ENCODE peak calls at places on chromosomes 5 and 9, in four cellular contexts. One of them, this sample, is unnamed.

GRCh38 chr5:82549263-82549662 is 271.1 kb upstream of the RPS23 start:
- DNase-seq in SK-N-SH: no peak
- DNase-seq in neural progenitor cell: no peak
- DNase-seq in naive thymus-derived CD4-positive, alpha-beta T cell: no peak
- DNase-seq in this sample: no peak

GRCh38 chr5:132489871-132490483 is 596 bp downstream of the IRF1 start:
- DNase-seq in SK-N-SH: peak
- DNase-seq in neural progenitor cell: peak
- DNase-seq in naive thymus-derived CD4-positive, alpha-beta T cell: no peak
- DNase-seq in this sample: no peak

GRCh38 chr5:153968761-153969562 is 69.7 kb downstream of the FAM114A2 start:
- DNase-seq in SK-N-SH: no peak
- DNase-seq in neural progenitor cell: no peak
- DNase-seq in naive thymus-derived CD4-positive, alpha-beta T cell: no peak
- DNase-seq in this sample: no peak

GRCh38 chr5:131952286-131952857 is 6.9 kb upstream of the MEIKIN start:
- DNase-seq in SK-N-SH: no peak
- DNase-seq in neural progenitor cell: no peak
- DNase-seq in naive thymus-derived CD4-positive, alpha-beta T cell: no peak
- DNase-seq in this sample: no peak

GRCh38 chr9:105065119-105066088 is 137.4 kb upstream of the ABCA1 start:
- DNase-seq in SK-N-SH: no peak
- DNase-seq in neural progenitor cell: no peak
- DNase-seq in naive thymus-derived CD4-positive, alpha-beta T cell: no peak
- DNase-seq in this sample: no peak

GRCh38 chr9:125674981-125675973 is 31.7 kb downstream of the MAPKAP1 start:
- DNase-seq in SK-N-SH: no peak
- DNase-seq in neural progenitor cell: no peak
- DNase-seq in naive thymus-derived CD4-positive, alpha-beta T cell: no peak
- DNase-seq in this sample: no peak

GRCh38 chr9:86614871-86615849 is 260.9 kb upstream of the TUT7 start:
- DNase-seq in SK-N-SH: peak
- DNase-seq in neural progenitor cell: peak
- DNase-seq in naive thymus-derived CD4-positive, alpha-beta T cell: no peak
- DNase-seq in this sample: peak

GRCh38 chr5:72346396-72346795 is 26.2 kb downstream of the PTCD2 start:
- DNase-seq in SK-N-SH: no peak
- DNase-seq in neural progenitor cell: no peak
- DNase-seq in naive thymus-derived CD4-positive, alpha-beta T cell: no peak
- DNase-seq in this sample: no peak

GRCh38 chr9:22374021-22374420 is 72.6 kb upstream of the DMRTA1 start:
- DNase-seq in SK-N-SH: no peak
- DNase-seq in neural progenitor cell: no peak
- DNase-seq in naive thymus-derived CD4-positive, alpha-beta T cell: no peak
- DNase-seq in this sample: no peak

GRCh38 chr5:35198096-35198495 is 32.2 kb downstream of the PRLR start:
- DNase-seq in SK-N-SH: peak
- DNase-seq in neural progenitor cell: no peak
- DNase-seq in naive thymus-derived CD4-positive, alpha-beta T cell: no peak
- DNase-seq in this sample: no peak

GRCh38 chr5:172164773-172165212 is 23.2 kb downstream of the STK10 start:
- DNase-seq in SK-N-SH: no peak
- DNase-seq in neural progenitor cell: no peak
- DNase-seq in naive thymus-derived CD4-positive, alpha-beta T cell: no peak
- DNase-seq in this sample: no peak

GRCh38 chr9:83208065-83208850 is 145.3 kb upstream of the RASEF start:
- DNase-seq in SK-N-SH: no peak
- DNase-seq in neural progenitor cell: no peak
- DNase-seq in naive thymus-derived CD4-positive, alpha-beta T cell: no peak
- DNase-seq in this sample: no peak

GRCh38 chr5:1535646-1536045 is 11.9 kb upstream of the LPCAT1 start:
- DNase-seq in SK-N-SH: no peak
- DNase-seq in neural progenitor cell: no peak
- DNase-seq in naive thymus-derived CD4-positive, alpha-beta T cell: no peak
- DNase-seq in this sample: no peak

GRCh38 chr5:1094670-1095190 is 17.1 kb downstream of the SLC12A7 start:
- DNase-seq in SK-N-SH: no peak
- DNase-seq in neural progenitor cell: peak
- DNase-seq in naive thymus-derived CD4-positive, alpha-beta T cell: no peak
- DNase-seq in this sample: no peak

GRCh38 chr5:139660916-139661814 is 13.0 kb downstream of the CXXC5 start:
- DNase-seq in SK-N-SH: peak
- DNase-seq in neural progenitor cell: peak
- DNase-seq in naive thymus-derived CD4-positive, alpha-beta T cell: no peak
- DNase-seq in this sample: no peak

GRCh38 chr5:77851229-77852067 is 75.3 kb upstream of the TBCA start:
- DNase-seq in SK-N-SH: peak
- DNase-seq in neural progenitor cell: peak
- DNase-seq in naive thymus-derived CD4-positive, alpha-beta T cell: no peak
- DNase-seq in this sample: no peak

GRCh38 chr9:21153688-21154608 is 12.3 kb upstream of the IFNW1 start:
- DNase-seq in SK-N-SH: peak
- DNase-seq in neural progenitor cell: peak
- DNase-seq in naive thymus-derived CD4-positive, alpha-beta T cell: no peak
- DNase-seq in this sample: peak

GRCh38 chr5:39219433-39219832 is at the start of gene FYB1:
- DNase-seq in SK-N-SH: no peak
- DNase-seq in neural progenitor cell: no peak
- DNase-seq in naive thymus-derived CD4-positive, alpha-beta T cell: no peak
- DNase-seq in this sample: no peak

GRCh38 chr5:178123987-178124925 is 6.6 kb upstream of the RMND5B start:
- DNase-seq in SK-N-SH: no peak
- DNase-seq in neural progenitor cell: no peak
- DNase-seq in naive thymus-derived CD4-positive, alpha-beta T cell: no peak
- DNase-seq in this sample: no peak

GRCh38 chr9:127049044-127049443 is 73.4 kb downstream of the ANGPTL2 start:
- DNase-seq in SK-N-SH: no peak
- DNase-seq in neural progenitor cell: no peak
- DNase-seq in naive thymus-derived CD4-positive, alpha-beta T cell: no peak
- DNase-seq in this sample: no peak

GRCh38 chr5:154303133-154303532 is 112.6 kb downstream of the GALNT10 start:
- DNase-seq in SK-N-SH: no peak
- DNase-seq in neural progenitor cell: no peak
- DNase-seq in naive thymus-derived CD4-positive, alpha-beta T cell: no peak
- DNase-seq in this sample: no peak

GRCh38 chr5:20166496-20166895 is 178.5 kb upstream of the CDH18 start:
- DNase-seq in SK-N-SH: no peak
- DNase-seq in neural progenitor cell: no peak
- DNase-seq in naive thymus-derived CD4-positive, alpha-beta T cell: no peak
- DNase-seq in this sample: no peak

GRCh38 chr9:38067611-38067891 is 1.5 kb downstream of the SHB start:
- DNase-seq in SK-N-SH: peak
- DNase-seq in neural progenitor cell: peak
- DNase-seq in naive thymus-derived CD4-positive, alpha-beta T cell: no peak
- DNase-seq in this sample: no peak

GRCh38 chr5:37501152-37501551 is 122.0 kb downstream of the WDR70 start:
- DNase-seq in SK-N-SH: no peak
- DNase-seq in neural progenitor cell: no peak
- DNase-seq in naive thymus-derived CD4-positive, alpha-beta T cell: no peak
- DNase-seq in this sample: no peak

GRCh38 chr5:89994266-89994665 is 415.3 kb downstream of the CETN3 start:
- DNase-seq in SK-N-SH: no peak
- DNase-seq in neural progenitor cell: no peak
- DNase-seq in naive thymus-derived CD4-positive, alpha-beta T cell: no peak
- DNase-seq in this sample: no peak

GRCh38 chr9:98897745-98898144 is 46.0 kb upstream of the COL15A1 start:
- DNase-seq in SK-N-SH: no peak
- DNase-seq in neural progenitor cell: no peak
- DNase-seq in naive thymus-derived CD4-positive, alpha-beta T cell: no peak
- DNase-seq in this sample: no peak

GRCh38 chr9:86175223-86175622 is 75.9 kb upstream of the GOLM1 start:
- DNase-seq in SK-N-SH: no peak
- DNase-seq in neural progenitor cell: no peak
- DNase-seq in naive thymus-derived CD4-positive, alpha-beta T cell: no peak
- DNase-seq in this sample: no peak

GRCh38 chr5:103461223-103461622 is 101.4 kb downstream of the NUDT12 start:
- DNase-seq in SK-N-SH: no peak
- DNase-seq in neural progenitor cell: no peak
- DNase-seq in naive thymus-derived CD4-positive, alpha-beta T cell: no peak
- DNase-seq in this sample: no peak

GRCh38 chr9:71909887-71910601 is 949 bp downstream of the ABHD17B start:
- DNase-seq in SK-N-SH: peak
- DNase-seq in neural progenitor cell: peak
- DNase-seq in naive thymus-derived CD4-positive, alpha-beta T cell: no peak
- DNase-seq in this sample: no peak

GRCh38 chr5:127313847-127314473 is 23.4 kb downstream of the MEGF10 start:
- DNase-seq in SK-N-SH: peak
- DNase-seq in neural progenitor cell: peak
- DNase-seq in naive thymus-derived CD4-positive, alpha-beta T cell: peak
- DNase-seq in this sample: no peak

GRCh38 chr9:18606831-18607230 is 132.9 kb downstream of the ADAMTSL1 start:
- DNase-seq in SK-N-SH: no peak
- DNase-seq in neural progenitor cell: peak
- DNase-seq in naive thymus-derived CD4-positive, alpha-beta T cell: no peak
- DNase-seq in this sample: peak

GRCh38 chr9:93028448-93029006 is 30.0 kb upstream of the SUSD3 start:
- DNase-seq in SK-N-SH: no peak
- DNase-seq in neural progenitor cell: no peak
- DNase-seq in naive thymus-derived CD4-positive, alpha-beta T cell: peak
- DNase-seq in this sample: no peak

GRCh38 chr5:36398137-36398536 is 96.4 kb upstream of the RANBP3L start:
- DNase-seq in SK-N-SH: peak
- DNase-seq in neural progenitor cell: peak
- DNase-seq in naive thymus-derived CD4-positive, alpha-beta T cell: no peak
- DNase-seq in this sample: no peak

GRCh38 chr9:114681594-114682332 is at the start of gene TEX48:
- DNase-seq in SK-N-SH: peak
- DNase-seq in neural progenitor cell: peak
- DNase-seq in naive thymus-derived CD4-positive, alpha-beta T cell: peak
- DNase-seq in this sample: peak

GRCh38 chr5:147208134-147208533 is 26.7 kb upstream of the STK32A start:
- DNase-seq in SK-N-SH: no peak
- DNase-seq in neural progenitor cell: no peak
- DNase-seq in naive thymus-derived CD4-positive, alpha-beta T cell: no peak
- DNase-seq in this sample: no peak

GRCh38 chr9:101254733-101255473 is 129.9 kb downstream of the BAAT start:
- DNase-seq in SK-N-SH: no peak
- DNase-seq in neural progenitor cell: no peak
- DNase-seq in naive thymus-derived CD4-positive, alpha-beta T cell: no peak
- DNase-seq in this sample: no peak

GRCh38 chr5:163529698-163530097 is 24.3 kb downstream of the MAT2B start:
- DNase-seq in SK-N-SH: no peak
- DNase-seq in neural progenitor cell: no peak
- DNase-seq in naive thymus-derived CD4-positive, alpha-beta T cell: no peak
- DNase-seq in this sample: no peak

GRCh38 chr5:77239126-77239741 is 28.8 kb downstream of the PDE8B start:
- DNase-seq in SK-N-SH: peak
- DNase-seq in neural progenitor cell: no peak
- DNase-seq in naive thymus-derived CD4-positive, alpha-beta T cell: no peak
- DNase-seq in this sample: no peak

GRCh38 chr9:5879419-5880181 is 11.1 kb upstream of the MLANA start:
- DNase-seq in SK-N-SH: peak
- DNase-seq in neural progenitor cell: peak
- DNase-seq in naive thymus-derived CD4-positive, alpha-beta T cell: no peak
- DNase-seq in this sample: no peak

GRCh38 chr5:142807378-142807911 is 37.3 kb downstream of the ARHGAP26 start:
- DNase-seq in SK-N-SH: no peak
- DNase-seq in neural progenitor cell: no peak
- DNase-seq in naive thymus-derived CD4-positive, alpha-beta T cell: no peak
- DNase-seq in this sample: no peak

GRCh38 chr5:142811840-142812557 is 41.8 kb downstream of the ARHGAP26 start:
- DNase-seq in SK-N-SH: no peak
- DNase-seq in neural progenitor cell: no peak
- DNase-seq in naive thymus-derived CD4-positive, alpha-beta T cell: no peak
- DNase-seq in this sample: no peak

GRCh38 chr5:142810891-142811290 is 40.7 kb downstream of the ARHGAP26 start:
- DNase-seq in SK-N-SH: no peak
- DNase-seq in neural progenitor cell: no peak
- DNase-seq in naive thymus-derived CD4-positive, alpha-beta T cell: no peak
- DNase-seq in this sample: no peak

GRCh38 chr5:142808778-142809606 is 38.8 kb downstream of the ARHGAP26 start:
- DNase-seq in SK-N-SH: peak
- DNase-seq in neural progenitor cell: no peak
- DNase-seq in naive thymus-derived CD4-positive, alpha-beta T cell: no peak
- DNase-seq in this sample: no peak

GRCh38 chr5:142810081-142810480 is 39.9 kb downstream of the ARHGAP26 start:
- DNase-seq in SK-N-SH: no peak
- DNase-seq in neural progenitor cell: no peak
- DNase-seq in naive thymus-derived CD4-positive, alpha-beta T cell: no peak
- DNase-seq in this sample: no peak
- H3K27ac ChIP-seq in SK-N-SH: peak
- H3K27ac ChIP-seq in neural progenitor cell: no peak
- H3K27ac ChIP-seq in naive thymus-derived CD4-positive, alpha-beta T cell: no peak
- H3K27ac ChIP-seq in this sample: no peak

DNA sequence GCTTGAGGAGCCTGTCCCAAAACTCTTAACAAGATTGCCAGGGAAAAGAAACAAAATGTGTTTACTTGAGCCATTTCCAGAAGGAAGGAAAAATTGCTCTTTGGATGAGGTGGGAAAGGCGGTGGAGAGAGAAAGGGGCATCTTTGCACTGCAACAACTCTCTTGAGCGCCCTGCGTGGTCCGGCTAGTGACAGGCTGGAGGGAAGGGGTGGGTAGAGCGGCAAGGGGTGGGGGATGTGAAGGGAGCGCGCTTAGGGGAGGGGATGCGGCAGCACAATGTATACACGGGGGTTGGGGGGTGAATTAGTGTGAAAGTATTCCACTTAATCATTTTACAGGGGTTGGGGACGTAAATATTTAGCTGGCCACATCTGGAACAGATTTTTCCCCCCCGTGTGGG is 1.3 kb downstream of the FGF10 start:
- DNase-seq in SK-N-SH: no peak
- DNase-seq in neural progenitor cell: peak
- DNase-seq in naive thymus-derived CD4-positive, alpha-beta T cell: no peak
- DNase-seq in this sample: no peak
- H3K4me3 ChIP-seq in SK-N-SH: no peak
- H3K4me3 ChIP-seq in neural progenitor cell: peak
- H3K4me3 ChIP-seq in naive thymus-derived CD4-positive, alpha-beta T cell: no peak
- H3K4me3 ChIP-seq in this sample: peak

GRCh38 chr5:32604800-32605765 is 19.7 kb downstream of the SUB1 start:
- DNase-seq in SK-N-SH: no peak
- DNase-seq in neural progenitor cell: no peak
- DNase-seq in naive thymus-derived CD4-positive, alpha-beta T cell: no peak
- DNase-seq in this sample: no peak
- H3K27ac ChIP-seq in SK-N-SH: no peak
- H3K27ac ChIP-seq in neural progenitor cell: no peak
- H3K27ac ChIP-seq in naive thymus-derived CD4-positive, alpha-beta T cell: no peak
- H3K27ac ChIP-seq in this sample: no peak

DNA sequence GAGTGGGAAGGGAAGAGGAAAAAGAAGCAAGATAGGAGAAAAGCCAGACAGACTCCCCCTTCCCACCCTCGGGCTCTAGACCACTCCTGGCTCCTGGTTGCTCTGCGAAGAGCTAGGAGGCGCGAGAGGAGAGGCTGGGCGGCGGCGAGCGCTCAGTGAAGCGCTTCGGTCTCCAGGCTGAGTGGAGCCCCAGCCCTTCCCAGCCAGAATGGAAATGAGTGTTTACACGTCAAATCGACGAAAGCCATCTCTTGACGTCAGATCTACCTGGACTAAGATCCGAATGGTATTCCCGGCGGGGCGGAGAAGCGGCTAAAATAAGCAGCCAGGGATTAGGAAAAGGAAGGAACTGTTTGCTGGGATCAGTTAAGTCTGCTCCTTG is at the start of gene PCSK1:
- DNase-seq in SK-N-SH: peak
- DNase-seq in neural progenitor cell: peak
- DNase-seq in naive thymus-derived CD4-positive, alpha-beta T cell: no peak
- DNase-seq in this sample: no peak
- H3K4me3 ChIP-seq in SK-N-SH: peak
- H3K4me3 ChIP-seq in neural progenitor cell: peak
- H3K4me3 ChIP-seq in naive thymus-derived CD4-positive, alpha-beta T cell: no peak
- H3K4me3 ChIP-seq in this sample: peak

GRCh38 chr5:168291281-168291960 is at the start of gene WWC1:
- DNase-seq in SK-N-SH: peak
- DNase-seq in neural progenitor cell: peak
- DNase-seq in naive thymus-derived CD4-positive, alpha-beta T cell: peak
- DNase-seq in this sample: no peak
- H3K27ac ChIP-seq in SK-N-SH: peak
- H3K27ac ChIP-seq in neural progenitor cell: no peak
- H3K27ac ChIP-seq in naive thymus-derived CD4-positive, alpha-beta T cell: no peak
- H3K27ac ChIP-seq in this sample: no peak